ENCODE peak calls at places on chromosomes 7 and 10, in eight cellular contexts. G is CD8-positive, alpha-beta T cell; T is GM12865; P is endothelial cell; M is ascending aorta; V is psoas muscle; X is right atrium auricular region; U is neural progenitor cell. W is an unnamed sample.

GRCh38 chr10:80690434-80690833 is 152.7 kb downstream of the SH2D4B start:
- DNase-seq in G (no peak), T (no peak), P (no peak), M (no peak), V (no peak), X (no peak), U (no peak), W (no peak)

GRCh38 chr10:24998044-24998443 is 17.9 kb downstream of the ENKUR start:
- DNase-seq in G (no peak), T (no peak), P (no peak), M (no peak), V (no peak), X (no peak), U (no peak), W (no peak)

GRCh38 chr7:12594122-12594897 is 23.8 kb downstream of the SCIN start:
- DNase-seq in G (no peak), T (no peak), P (no peak), M (no peak), V (no peak), X (no peak), U (no peak), W (no peak)

GRCh38 chr10:112490543-112490942 is 43.5 kb downstream of the VTI1A start:
- DNase-seq in G (no peak), T (no peak), P (no peak), M (no peak), V (no peak), X (no peak), U (no peak), W (no peak)

GRCh38 chr7:27130540-27131389 is at the start of gene HOXA4:
- DNase-seq in G (peak), T (no peak), P (peak), M (peak), V (peak), X (no peak), U (peak), W (peak)

GRCh38 chr10:21943633-21944265 is 59.8 kb downstream of the DNAJC1 start:
- DNase-seq in G (no peak), T (no peak), P (no peak), M (no peak), V (no peak), X (no peak), U (no peak), W (no peak)

GRCh38 chr10:52071814-52072213 is 242.3 kb upstream of the DKK1 start:
- DNase-seq in G (no peak), T (no peak), P (no peak), M (no peak), V (no peak), X (no peak), U (no peak), W (no peak)

GRCh38 chr7:124959676-124960075 is 30.1 kb upstream of the POT1 start:
- DNase-seq in G (no peak), T (no peak), P (no peak), M (no peak), V (no peak), X (no peak), U (no peak), W (no peak)

GRCh38 chr10:102604379-102604960 is 39.8 kb upstream of the TRIM8 start:
- DNase-seq in G (no peak), T (no peak), P (no peak), M (no peak), V (no peak), X (no peak), U (no peak), W (no peak)

GRCh38 chr7:40418983-40419382 is 284.2 kb downstream of the SUGCT start:
- DNase-seq in G (no peak), T (no peak), P (no peak), M (no peak), V (no peak), X (no peak), U (no peak), W (no peak)

GRCh38 chr10:28806951-28807759 is 129.8 kb downstream of the BAMBI start:
- DNase-seq in G (no peak), T (no peak), P (no peak), M (no peak), V (no peak), X (no peak), U (no peak), W (no peak)

GRCh38 chr7:30750574-30751256 is 1.2 kb upstream of the INMT start:
- DNase-seq in G (no peak), T (no peak), P (no peak), M (no peak), V (peak), X (peak), U (no peak), W (no peak)

GRCh38 chr7:134714791-134715190 is 64.6 kb upstream of the CALD1 start:
- DNase-seq in G (no peak), T (no peak), P (no peak), M (no peak), V (no peak), X (no peak), U (no peak), W (no peak)

GRCh38 chr10:64630534-64630933 is 1109.3 kb downstream of the REEP3 start:
- DNase-seq in G (no peak), T (no peak), P (no peak), M (no peak), V (no peak), X (no peak), U (peak), W (no peak)

GRCh38 chr10:122478971-122479370 is 17.6 kb downstream of the HTRA1 start:
- DNase-seq in G (no peak), T (no peak), P (no peak), M (no peak), V (no peak), X (no peak), U (no peak), W (no peak)

GRCh38 chr7:92354214-92354613 is 93.1 kb upstream of the GATAD1 start:
- DNase-seq in G (no peak), T (no peak), P (no peak), M (no peak), V (no peak), X (no peak), U (no peak), W (no peak)

GRCh38 chr7:94212160-94212559 is 182.5 kb upstream of the COL1A2 start:
- DNase-seq in G (no peak), T (no peak), P (no peak), M (no peak), V (no peak), X (no peak), U (peak), W (no peak)

GRCh38 chr7:51244053-51244452 is 72.6 kb downstream of the COBL start:
- DNase-seq in G (no peak), T (no peak), P (no peak), M (no peak), V (no peak), X (no peak), U (no peak), W (no peak)

GRCh38 chr10:17607603-17608332 is 9.4 kb downstream of the HACD1 start:
- DNase-seq in G (peak), T (peak), P (no peak), M (no peak), V (no peak), X (no peak), U (peak), W (no peak)

GRCh38 chr10:47370878-47371277 is 13.2 kb downstream of the ZNF488 start:
- DNase-seq in G (no peak), T (no peak), P (peak), M (no peak), V (no peak), X (peak), U (no peak), W (peak)

GRCh38 chr7:112630565-112630964 is 149.8 kb downstream of the LSMEM1 start:
- DNase-seq in G (no peak), T (no peak), P (no peak), M (no peak), V (no peak), X (no peak), U (no peak), W (no peak)

GRCh38 chr7:87495366-87495765 is 19.9 kb upstream of the ABCB4 start:
- DNase-seq in G (no peak), T (no peak), P (no peak), M (no peak), V (no peak), X (no peak), U (no peak), W (no peak)

GRCh38 chr10:72069751-72070501 is 18.4 kb downstream of the SPOCK2 start:
- DNase-seq in G (no peak), T (no peak), P (no peak), M (no peak), V (no peak), X (no peak), U (peak), W (no peak)
- TF ChIP-seq CTCF in G (peak), T (peak), P (no peak), M (no peak), V (no peak), X (no peak), U (peak), W (no peak)

GRCh38 chr7:158782638-158783490 is 46.4 kb downstream of the ESYT2 start:
- DNase-seq in G (no peak), T (no peak), P (peak), M (peak), V (peak), X (peak), U (peak), W (no peak)
- TF ChIP-seq CTCF in G (no peak), T (no peak), P (no peak), M (peak), V (peak), X (peak), U (no peak), W (peak)

DNA sequence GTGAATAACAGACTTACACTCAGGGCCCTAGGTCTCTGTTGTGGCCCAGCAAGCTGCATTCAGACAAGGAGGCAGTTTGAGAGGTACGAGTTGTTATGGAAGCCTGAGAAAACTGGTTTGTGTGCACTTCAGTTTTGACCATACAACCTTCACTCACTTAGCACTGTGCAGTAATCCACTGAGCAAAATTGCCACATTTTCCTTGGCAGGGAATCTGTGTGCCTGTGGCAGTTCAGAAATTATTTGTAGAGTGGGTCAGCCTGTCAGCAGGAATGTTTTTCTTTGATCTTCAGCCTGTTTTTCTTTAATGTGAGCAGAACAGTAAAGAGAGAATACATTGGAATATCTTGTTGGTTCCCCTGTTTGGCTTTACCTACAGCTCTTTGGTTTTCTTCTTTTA is 20.1 kb downstream of the SGPL1 start:
- DNase-seq in G (no peak), T (no peak), P (no peak), M (no peak), V (no peak), X (no peak), U (no peak), W (no peak)
- TF ChIP-seq CTCF in G (no peak), T (no peak), P (no peak), M (no peak), V (no peak), X (no peak), U (no peak), W (no peak)

DNA sequence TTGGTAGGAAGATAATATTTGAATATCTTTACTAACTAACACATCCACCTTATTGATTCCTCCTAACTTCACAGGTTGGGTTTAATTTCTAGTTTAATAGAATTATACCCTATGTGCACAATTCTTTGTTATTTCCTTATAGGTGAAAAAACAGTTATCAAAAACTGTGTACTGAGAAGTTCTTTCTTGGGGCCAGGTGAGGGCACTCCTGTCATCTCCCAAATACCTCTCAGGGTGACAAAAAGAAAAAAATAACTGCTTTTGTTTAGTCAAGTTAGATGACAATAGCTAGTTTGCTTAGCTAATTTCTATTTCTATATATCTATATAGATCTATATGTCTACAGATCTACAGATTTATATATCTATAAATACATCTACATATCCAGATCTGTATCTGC is 10.1 kb downstream of the FZD8 start:
- DNase-seq in G (no peak), T (no peak), P (no peak), M (no peak), V (no peak), X (no peak), U (no peak), W (no peak)
- TF ChIP-seq CTCF in G (no peak), T (no peak), P (no peak), M (no peak), V (no peak), X (no peak), U (peak), W (no peak)

DNA sequence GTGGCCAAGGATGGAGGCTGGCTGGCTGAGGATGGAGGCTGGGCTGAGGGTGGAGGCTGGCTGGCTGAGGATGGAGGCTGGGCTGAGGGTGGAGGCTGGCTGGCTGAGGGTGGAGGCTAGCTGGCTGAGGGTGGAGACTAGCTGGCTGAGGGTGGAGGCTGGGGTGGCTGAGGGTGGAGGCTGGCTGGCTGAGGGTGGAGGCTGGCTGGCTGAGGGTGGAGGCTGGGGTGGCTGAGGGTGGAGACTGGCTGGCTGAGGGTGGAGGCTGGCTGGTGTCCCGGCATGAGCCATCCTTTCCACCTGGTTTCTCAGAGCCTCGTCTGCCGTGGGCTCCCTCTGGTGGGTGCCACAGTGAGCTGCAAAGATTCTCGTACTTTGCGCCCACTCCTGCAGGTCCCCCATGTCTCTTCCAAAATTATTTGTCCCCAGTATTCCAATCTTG is 88.4 kb downstream of the ELFN1 start:
- DNase-seq in G (no peak), T (peak), P (no peak), M (no peak), V (no peak), X (no peak), U (peak), W (no peak)
- TF ChIP-seq CTCF in G (no peak), T (peak), P (no peak), M (no peak), V (peak), X (no peak), U (peak), W (no peak)

DNA sequence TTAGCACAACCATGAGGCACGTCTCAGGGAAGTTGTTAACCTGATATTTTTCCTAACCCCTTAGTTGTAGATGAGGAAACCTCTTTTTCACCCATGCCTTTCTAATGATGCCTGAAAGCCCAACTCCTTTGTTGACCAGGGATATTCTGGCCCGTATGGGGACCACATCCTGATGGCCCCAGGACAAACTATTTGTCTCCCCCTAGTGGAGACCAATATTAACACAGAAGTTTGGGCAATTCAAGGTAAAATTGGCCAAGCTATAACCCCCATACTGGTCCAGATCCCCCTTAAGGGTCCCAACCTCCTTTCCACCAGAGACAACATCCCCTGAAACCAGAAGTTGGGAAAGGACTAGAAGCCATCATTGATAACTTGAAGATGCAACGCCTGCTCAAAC is 893.3 kb downstream of the SORCS1 start:
- DNase-seq in G (no peak), T (no peak), P (no peak), M (no peak), V (no peak), X (no peak), U (no peak), W (no peak)
- TF ChIP-seq CTCF in G (no peak), T (no peak), P (peak), M (no peak), V (no peak), X (no peak), U (peak), W (no peak)

DNA sequence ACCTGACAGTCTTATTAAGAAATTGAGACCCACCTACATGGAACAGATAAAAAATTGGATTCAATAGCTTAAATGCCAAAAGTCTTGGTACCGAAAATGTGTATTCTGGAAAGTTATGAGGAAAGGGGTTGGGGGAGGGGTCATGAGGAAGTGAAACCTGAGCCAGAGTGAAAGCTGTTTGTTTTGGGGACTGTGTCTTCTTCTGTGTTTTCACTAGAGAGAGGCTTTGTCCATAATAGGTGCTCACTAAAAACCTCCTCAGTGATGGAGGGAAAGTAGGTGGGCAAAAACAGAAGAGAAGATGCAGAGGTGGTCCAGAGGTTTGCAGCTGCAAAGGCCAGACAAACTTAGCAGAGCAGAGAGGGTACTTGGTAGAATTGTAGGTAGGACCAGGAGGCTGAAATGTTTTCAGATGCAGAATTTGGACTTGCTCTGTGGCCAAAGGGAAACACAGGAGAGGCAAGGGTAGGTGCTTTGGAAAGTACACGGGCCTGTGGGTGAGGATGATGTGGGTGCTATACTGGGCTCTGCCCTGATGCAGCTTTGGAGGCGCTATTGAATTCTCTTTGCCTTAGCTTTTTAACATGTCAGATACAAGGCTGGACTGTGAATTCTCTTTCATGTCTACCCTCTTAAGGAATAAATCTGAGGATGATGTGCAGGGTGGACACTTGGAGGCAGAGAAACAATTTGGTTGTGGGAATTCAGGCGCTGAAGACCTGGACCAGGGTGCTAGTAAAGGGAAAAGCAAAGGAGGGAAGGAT is 254.6 kb downstream of the PTEN start:
- DNase-seq in G (no peak), T (peak), P (no peak), M (no peak), V (no peak), X (no peak), U (peak), W (peak)
- TF ChIP-seq CTCF in G (no peak), T (peak), P (no peak), M (no peak), V (peak), X (no peak), U (peak), W (no peak)

DNA sequence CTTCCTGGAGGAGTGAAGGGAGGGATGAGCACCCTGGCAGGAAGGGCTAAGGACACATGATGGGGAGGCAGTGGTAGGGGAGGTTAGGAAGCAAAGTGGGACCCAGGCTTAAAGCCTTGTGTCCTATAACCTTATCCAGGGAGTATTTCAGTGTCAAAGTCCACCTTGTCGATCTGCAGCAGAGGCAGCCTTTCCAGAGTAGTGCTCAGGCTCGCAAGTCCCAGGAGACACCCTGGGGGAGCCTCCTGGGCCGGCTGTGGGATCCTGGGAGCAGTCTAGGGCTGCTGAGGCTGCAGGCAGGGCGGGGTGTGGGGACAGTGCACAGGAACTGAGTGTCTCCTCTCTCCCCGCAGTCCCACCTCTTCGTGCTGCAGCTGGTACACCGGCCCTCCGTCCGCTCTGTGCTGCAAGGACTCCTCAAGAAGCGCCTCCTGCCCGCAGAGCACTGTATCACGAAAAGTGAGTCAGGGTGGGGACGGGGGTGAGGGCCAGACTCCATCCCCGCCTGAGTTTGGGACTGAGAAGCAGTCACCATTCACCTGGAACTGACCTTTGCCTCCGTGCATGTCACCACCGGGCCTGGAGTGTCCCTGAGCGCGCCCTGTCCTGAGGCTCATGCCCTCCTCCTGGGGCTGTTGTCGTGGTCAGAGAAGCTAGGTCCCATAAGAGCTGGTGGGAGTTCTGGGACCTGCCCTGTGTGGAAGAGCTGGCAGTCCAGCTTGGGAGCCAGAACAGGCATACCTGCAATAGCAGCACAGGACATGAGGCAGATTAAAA is 45.3 kb upstream of the PPIF start:
- DNase-seq in G (no peak), T (no peak), P (no peak), M (no peak), V (no peak), X (no peak), U (no peak), W (no peak)
- TF ChIP-seq CTCF in G (no peak), T (no peak), P (no peak), M (no peak), V (no peak), X (no peak), U (no peak), W (no peak)

GRCh38 chr10:4183761-4184261 is 398.8 kb upstream of the KLF6 start:
- DNase-seq in G (no peak), T (no peak), P (no peak), M (no peak), V (no peak), X (no peak), U (no peak), W (no peak)
- TF ChIP-seq CTCF in G (no peak), T (no peak), P (no peak), M (no peak), V (no peak), X (no peak), U (no peak), W (no peak)